ENCODE peak calls at places on chromosomes 11 and 22, in five cellular contexts. M is HepG2, B is K562, G is upper lobe of left lung, C is GM12878. D is an unnamed sample.
A peak's percentile ranks its signal among the peaks of the same experiment; 100 is the strongest.

GRCh38 chr11:94557992-94558391 is 9.2 kb upstream of the PIWIL4 start:
- ATAC-seq in M (no peak), B (no peak), G (no peak), C (peak; percentile 22), D (no peak)

GRCh38 chr22:25100972-25101371 is 98.7 kb upstream of the CRYBB3 start:
- ATAC-seq in M (no peak), B (peak; percentile 80), G (no peak), C (no peak), D (no peak)

GRCh38 chr11:70735976-70736375 is 337.6 kb downstream of the CTTN start:
- ATAC-seq in M (no peak), B (no peak), G (no peak), C (no peak), D (no peak)

GRCh38 chr11:101030692-101031091 is 98.9 kb downstream of the PGR start:
- ATAC-seq in M (no peak), B (no peak), G (no peak), C (peak; percentile 50), D (no peak)

GRCh38 chr11:121485221-121485620 is 32.5 kb upstream of the SORL1-AS1 start:
- ATAC-seq in M (no peak), B (no peak), G (no peak), C (no peak), D (no peak)

GRCh38 chr22:41917906-41918791 is 3.3 kb upstream of the SHISA8 start:
- ATAC-seq in M (peak; percentile 4), B (no peak), G (peak; percentile 23), C (no peak), D (no peak)

GRCh38 chr22:25746012-25746373 is 4.0 kb downstream of the MYO18B start:
- ATAC-seq in M (no peak), B (no peak), G (no peak), C (no peak), D (no peak)

GRCh38 chr11:85961130-85961529 is 105.9 kb downstream of the CCDC83 start:
- ATAC-seq in M (no peak), B (peak; percentile 50), G (no peak), C (peak; percentile 35), D (no peak)

GRCh38 chr11:44912270-44912987 is 38.3 kb downstream of the TP53I11 start:
- ATAC-seq in M (peak; percentile 25), B (no peak), G (no peak), C (no peak), D (no peak)

GRCh38 chr11:44989831-44990566 is 39.3 kb upstream of the TP53I11 start:
- ATAC-seq in M (no peak), B (no peak), G (no peak), C (no peak), D (peak; percentile 68)

GRCh38 chr11:118010738-118011461 is 24.7 kb downstream of the IL10RA start:
- ATAC-seq in M (no peak), B (peak; percentile 46), G (peak; percentile 85), C (peak; percentile 85), D (peak; percentile 72)

GRCh38 chr11:1307998-1308744 is 1.3 kb downstream of the TOLLIP start:
- ATAC-seq in M (no peak), B (no peak), G (no peak), C (no peak), D (no peak)

GRCh38 chr11:72349616-72350218 is 84.6 kb downstream of the CLPB start:
- ATAC-seq in M (no peak), B (peak; percentile 92), G (peak; percentile 72), C (no peak), D (peak; percentile 61)

GRCh38 chr11:129192150-129192549 is at the start of gene ARHGAP32:
- ATAC-seq in M (no peak), B (no peak), G (no peak), C (no peak), D (no peak)

GRCh38 chr11:46889251-46889650 is 29.1 kb downstream of the LRP4 start:
- ATAC-seq in M (no peak), B (no peak), G (no peak), C (no peak), D (peak; percentile 13)

GRCh38 chr11:30440510-30440909 is 117.6 kb downstream of the ARL14EP start:
- ATAC-seq in M (no peak), B (no peak), G (no peak), C (no peak), D (no peak)

GRCh38 chr11:78907636-78908035 is 333.0 kb upstream of the NARS2 start:
- ATAC-seq in M (no peak), B (no peak), G (no peak), C (no peak), D (no peak)

GRCh38 chr11:9772218-9772617 is 108.3 kb downstream of the SWAP70 start:
- ATAC-seq in M (no peak), B (no peak), G (no peak), C (no peak), D (no peak)
- H3K27ac ChIP-seq in M (no peak overlapping the region), B (no peak overlapping the region), G (no peak overlapping the region), C (no peak overlapping the region), D (no peak overlapping the region)

GRCh38 chr11:10806206-10806605 is 2.5 kb downstream of the EIF4G2 start:
- ATAC-seq in M (no peak), B (no peak), G (no peak), C (no peak), D (no peak)

GRCh38 chr11:10809373-10810199 is 860 bp upstream of the EIF4G2 start:
- ATAC-seq in M (peak; percentile 37), B (peak; percentile 50), G (peak; percentile 42), C (peak; percentile 25), D (peak; percentile 35)

GRCh38 chr11:10808553-10809372 is at the start of gene EIF4G2:
- ATAC-seq in M (peak; percentile 97), B (peak; percentile 96), G (peak; percentile 98), C (peak; percentile 96), D (peak; percentile 99)

GRCh38 chr11:10805741-10806140 is 3.0 kb downstream of the EIF4G2 start:
- ATAC-seq in M (no peak), B (no peak), G (no peak), C (no peak), D (no peak)

GRCh38 chr11:10807629-10808552 is 835 bp downstream of the EIF4G2 start:
- ATAC-seq in M (peak; percentile 11), B (peak; percentile 15), G (peak; percentile 54), C (peak; percentile 18), D (peak; percentile 20)
- TF ChIP-seq POLR2AphosphoS5 in M (no peak), B (peak; percentile 9), G (peak; percentile 56), C (peak; percentile 51), D (peak; percentile 44)

DNA sequence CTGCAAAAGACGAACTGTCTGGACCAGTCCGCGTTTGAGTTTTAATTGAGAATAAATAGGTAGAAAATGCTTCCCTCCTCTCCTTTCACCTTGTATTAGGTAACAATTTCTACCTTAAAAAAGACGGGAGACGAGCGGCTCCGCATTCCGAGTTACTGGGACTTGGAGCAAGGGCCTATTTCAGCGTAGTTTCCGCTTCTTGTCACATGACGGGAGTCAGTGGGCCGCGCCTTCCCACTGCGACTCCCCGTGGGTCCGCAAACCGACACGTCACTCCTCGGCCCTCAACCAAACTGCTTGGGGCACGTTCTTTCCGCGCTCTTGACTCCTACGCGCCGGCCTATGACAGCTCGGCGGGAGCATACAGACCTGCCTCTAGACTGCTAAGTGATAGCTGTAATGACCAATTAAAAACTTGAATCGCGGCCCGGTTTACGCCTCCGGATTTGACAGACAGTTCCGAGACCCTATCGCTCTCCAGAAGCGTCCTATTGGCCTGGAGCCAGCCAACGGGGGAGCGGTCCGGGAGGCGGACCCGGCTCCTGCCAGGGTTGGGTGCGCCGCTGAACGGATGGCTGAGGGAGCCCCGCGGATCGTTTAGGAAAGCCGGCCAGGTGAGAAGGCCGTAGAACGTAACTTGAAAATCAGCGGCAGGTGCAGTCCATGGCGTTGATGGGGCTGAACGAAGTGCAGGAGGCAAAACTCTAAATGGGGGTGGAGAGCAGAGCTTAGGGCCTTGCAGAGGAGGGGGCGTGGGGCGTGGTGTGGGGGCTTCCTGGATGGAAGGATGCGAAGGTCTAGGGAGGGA is at the start of gene STT3A:
- ATAC-seq in M (peak; percentile 97), B (peak; percentile 95), G (peak; percentile 99), C (peak; percentile 95), D (peak; percentile 99)
- TF ChIP-seq EP300 in M (no peak), B (peak; percentile 49), G (no peak), C (no peak), D (no peak)

GRCh38 chr22:37284126-37284806 is 2.0 kb downstream of the CYTH4 start:
- ATAC-seq in M (no peak), B (no peak), G (peak; percentile 45), C (peak; percentile 24), D (peak; percentile 19)
- H3K27ac ChIP-seq in M (no peak overlapping the region), B (no peak overlapping the region), G (peak overlapping the region; percentile 88), C (peak overlapping the region; percentile 93), D (peak overlapping the region; percentile 47)

DNA sequence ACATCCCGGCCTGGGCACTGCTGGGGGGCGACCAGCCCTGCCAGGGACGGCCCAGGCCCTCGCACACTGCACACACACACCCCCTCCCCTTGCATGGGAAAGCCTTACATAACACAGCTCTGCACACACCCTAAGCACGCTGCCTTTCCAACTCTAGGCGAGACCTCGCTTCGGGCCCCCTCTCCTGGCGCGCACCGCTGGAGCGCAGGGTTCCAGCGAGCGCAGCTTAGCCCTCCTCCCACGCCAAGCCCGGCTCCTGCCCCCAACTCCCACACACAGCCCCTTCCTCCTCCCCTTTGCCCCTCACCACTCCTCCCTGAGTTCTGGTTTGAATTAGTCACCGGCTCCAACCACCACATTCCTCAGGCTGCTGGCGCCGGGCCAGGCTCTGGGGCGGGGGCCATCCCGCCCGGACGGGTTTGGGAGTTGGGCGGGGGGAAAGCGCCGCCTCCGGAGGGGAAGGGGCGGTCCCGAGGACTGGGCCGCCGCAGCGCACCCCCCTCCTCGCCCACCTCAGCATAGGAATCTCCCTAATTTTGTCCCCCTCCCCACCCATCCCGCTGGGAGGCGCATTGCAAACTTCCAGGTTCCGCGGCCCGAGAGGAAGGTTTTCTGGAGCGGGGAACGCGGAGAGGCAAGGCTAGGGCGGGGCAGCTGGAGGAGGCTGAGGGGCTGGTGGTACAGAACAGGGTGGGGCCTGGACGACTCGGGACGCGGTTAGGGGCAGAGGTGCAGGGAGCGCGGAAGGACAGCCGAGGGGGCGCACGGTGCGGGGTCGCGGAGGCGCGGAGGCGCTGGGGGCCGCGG is 966 bp downstream of the AHNAK start:
- ATAC-seq in M (peak; percentile 31), B (peak; percentile 68), G (peak; percentile 74), C (peak; percentile 42), D (peak; percentile 70)
- TF ChIP-seq POLR2AphosphoS5 in M (peak; percentile 12), B (peak; percentile 53), G (peak; percentile 75), C (no peak), D (peak; percentile 91)

GRCh38 chr11:18321991-18322711 is at the start of the genes GTF2H1 and HPS5:
- ATAC-seq in M (peak; percentile 96), B (peak; percentile 86), G (peak; percentile 99), C (peak; percentile 84), D (peak; percentile 98)
- TF ChIP-seq EP300 in M (no peak), B (no peak), G (peak; percentile 85), C (no peak), D (no peak)